ENCODE peak calls at places on chromosome 2, in four cellular contexts. G, J, K and R are unnamed samples.

GRCh38 chr2:181352158-181352557 is 105.0 kb upstream of the ITGA4 start:
- DNase-seq in G (no peak), J (no peak), K (no peak), R (no peak)

GRCh38 chr2:220626603-220627002 is 945.5 kb downstream of the EPHA4 start:
- DNase-seq in G (no peak), J (no peak), K (no peak), R (no peak)

GRCh38 chr2:60585276-60585675 is 31.8 kb upstream of the BCL11A start:
- DNase-seq in G (no peak), J (no peak), K (no peak), R (no peak)

GRCh38 chr2:110114007-110114591 is 1.5 kb downstream of the MALL start:
- DNase-seq in G (peak; percentile 47), J (no peak), K (no peak), R (no peak)

GRCh38 chr2:181752301-181752700 is 72.0 kb upstream of the NEUROD1 start:
- DNase-seq in G (peak; percentile 24), J (no peak), K (no peak), R (no peak)

GRCh38 chr2:4763009-4763408 is 929.2 kb upstream of the SOX11 start:
- DNase-seq in G (no peak), J (peak; percentile 3), K (no peak), R (peak; percentile 7)

GRCh38 chr2:16137080-16137755 is 196.9 kb downstream of the MYCN start:
- DNase-seq in G (no peak), J (no peak), K (no peak), R (no peak)

GRCh38 chr2:9328931-9329330 is 94.4 kb downstream of the ITGB1BP1 start:
- DNase-seq in G (no peak), J (no peak), K (no peak), R (no peak)

GRCh38 chr2:30422437-30422805 is 24.6 kb upstream of the LCLAT1 start:
- DNase-seq in G (no peak), J (peak; percentile 27), K (peak; percentile 39), R (no peak)

GRCh38 chr2:171598713-171599319 is 76.5 kb downstream of the CYBRD1 start:
- DNase-seq in G (peak; percentile 72), J (peak; percentile 81), K (peak; percentile 24), R (peak; percentile 80)

GRCh38 chr2:167506395-167506794 is 618.1 kb downstream of the XIRP2 start:
- DNase-seq in G (no peak), J (no peak), K (no peak), R (no peak)
- TF ChIP-seq TARDBP in G (no peak), J (no peak), K (no peak), R (no peak)

DNA sequence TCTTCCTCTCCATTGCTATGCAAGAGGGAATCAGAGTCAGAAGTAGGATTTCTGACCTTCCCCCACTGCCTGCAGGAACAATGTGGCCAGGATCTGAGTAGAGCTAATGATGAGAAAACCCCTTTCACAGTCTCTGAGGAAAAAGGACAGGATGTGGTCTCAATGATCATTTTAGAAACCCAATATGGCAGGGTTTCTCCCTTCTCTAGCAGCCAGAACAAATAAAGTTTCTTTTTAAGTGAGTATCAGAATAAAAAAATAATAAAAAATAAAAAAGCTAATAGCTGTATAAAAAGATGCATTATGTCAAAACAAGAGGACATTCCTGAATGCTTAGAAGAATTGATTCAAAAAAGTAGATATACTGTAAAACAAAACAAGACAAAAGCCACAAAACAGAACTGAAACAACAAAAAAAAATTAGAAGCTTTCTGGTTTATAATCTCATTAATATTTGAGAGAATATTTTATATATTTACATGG is 1124.9 kb upstream of the ZEB2 start:
- DNase-seq in G (no peak), J (no peak), K (peak; percentile 45), R (no peak)
- TF ChIP-seq FOXK2 in G (no peak), J (no peak), K (no peak), R (no peak)

DNA sequence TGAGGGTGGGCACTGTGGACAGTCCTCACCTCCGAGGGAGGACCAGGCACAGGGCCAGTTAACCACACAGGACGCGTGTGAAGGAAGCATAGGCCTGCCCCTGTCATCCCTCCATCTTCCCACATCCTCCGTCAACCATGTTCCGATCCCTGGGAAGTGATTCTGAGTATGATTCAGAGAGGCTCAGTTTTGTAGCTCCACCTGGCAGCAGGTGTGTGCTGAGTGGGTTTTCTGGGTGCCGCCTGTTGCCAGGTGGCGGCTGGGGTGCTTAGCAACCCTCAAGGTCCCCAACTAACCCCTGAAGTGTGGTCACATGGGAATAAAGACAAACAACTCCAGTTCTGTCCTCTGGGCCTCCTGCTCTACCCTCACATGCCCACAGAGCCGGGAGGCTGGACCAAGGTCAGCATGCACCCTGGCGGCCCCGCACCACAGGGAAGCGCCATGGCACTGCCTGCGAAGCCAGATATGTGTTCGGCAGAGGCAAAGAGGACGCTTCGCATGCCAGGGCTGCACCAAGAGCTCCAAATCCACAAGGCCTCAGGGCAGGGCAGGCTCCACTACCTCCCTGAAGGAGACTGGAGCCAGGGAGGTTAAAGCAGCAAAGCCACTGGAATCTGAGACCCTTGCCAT is 60.0 kb downstream of the ADCY3 start:
- DNase-seq in G (no peak), J (no peak), K (no peak), R (no peak)
- TF ChIP-seq BHLHE40 in G (no peak), J (no peak), K (no peak), R (no peak)

DNA sequence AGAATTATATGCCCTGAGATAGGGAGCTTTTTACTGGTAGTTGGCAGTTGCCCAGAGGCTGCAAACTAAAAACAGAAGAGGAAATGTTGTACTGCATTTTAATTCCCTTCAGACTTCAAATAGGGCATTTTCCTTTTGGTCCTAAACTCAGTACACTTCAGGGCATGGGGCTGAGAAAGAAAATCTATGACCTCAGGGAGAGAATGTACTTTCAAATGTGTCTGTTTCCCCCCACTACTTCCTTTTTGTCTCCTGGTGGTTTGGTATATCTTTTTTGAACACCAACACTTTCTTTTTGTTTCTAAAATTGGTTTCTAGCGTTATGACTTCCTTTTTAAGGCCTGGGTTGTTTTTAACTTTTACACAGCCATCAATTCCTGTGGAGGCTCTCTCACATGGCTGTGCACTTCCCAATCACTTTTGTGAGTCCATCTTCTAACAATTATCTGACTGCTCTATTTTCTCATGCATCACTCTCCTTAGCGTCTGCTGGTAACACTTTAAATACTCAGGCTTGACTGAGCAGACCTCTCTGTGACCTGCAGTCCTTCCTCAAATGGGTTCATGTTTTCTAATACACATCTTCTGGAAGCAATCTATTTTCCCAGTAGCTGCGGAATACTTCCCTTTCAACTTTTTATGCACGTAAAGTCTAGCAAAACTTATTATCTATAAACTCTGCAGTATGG is 596.0 kb downstream of the LRP1B start:
- DNase-seq in G (no peak), J (no peak), K (no peak), R (no peak)
- TF ChIP-seq TARDBP in G (no peak), J (no peak), K (no peak), R (no peak)

GRCh38 chr2:112480540-112481049 is 1.4 kb upstream of the TTL start:
- DNase-seq in G (peak; percentile 24), J (peak; percentile 45), K (no peak), R (peak; percentile 14)
- TF ChIP-seq FOXK2 in G (no peak), J (no peak), K (no peak), R (no peak)

GRCh38 chr2:173851256-173851655 is 113.9 kb downstream of the SP3 start:
- DNase-seq in G (no peak), J (no peak), K (no peak), R (no peak)

GRCh38 chr2:173858297-173858731 is 106.9 kb downstream of the SP3 start:
- DNase-seq in G (no peak), J (no peak), K (peak; percentile 56), R (no peak)

GRCh38 chr2:173854141-173854540 is 111.0 kb downstream of the SP3 start:
- DNase-seq in G (no peak), J (no peak), K (no peak), R (no peak)

GRCh38 chr2:173855686-173856085 is 109.5 kb downstream of the SP3 start:
- DNase-seq in G (no peak), J (no peak), K (no peak), R (no peak)

DNA sequence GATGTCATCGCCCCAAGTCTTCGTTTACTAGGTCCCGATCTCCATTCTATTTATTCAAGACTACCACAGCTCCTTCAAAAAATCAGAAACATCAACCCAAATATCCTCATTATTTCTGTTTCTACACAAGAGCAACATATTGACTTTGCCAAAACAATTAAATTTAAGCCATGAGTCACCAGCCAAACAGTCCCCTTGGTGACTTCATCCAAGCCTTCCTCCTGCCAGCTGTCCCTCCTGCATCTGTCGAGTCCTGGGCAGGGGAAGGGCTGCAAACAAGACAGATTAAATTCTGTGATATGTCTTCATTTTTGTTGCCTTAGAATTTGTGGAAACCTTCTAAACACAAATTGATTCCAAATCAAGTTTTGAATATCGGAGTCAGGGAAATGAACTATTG is 110.3 kb downstream of the SP3 start:
- DNase-seq in G (no peak), J (no peak), K (no peak), R (no peak)
- TF ChIP-seq BHLHE40 in G (no peak), J (no peak), K (no peak), R (no peak)

DNA sequence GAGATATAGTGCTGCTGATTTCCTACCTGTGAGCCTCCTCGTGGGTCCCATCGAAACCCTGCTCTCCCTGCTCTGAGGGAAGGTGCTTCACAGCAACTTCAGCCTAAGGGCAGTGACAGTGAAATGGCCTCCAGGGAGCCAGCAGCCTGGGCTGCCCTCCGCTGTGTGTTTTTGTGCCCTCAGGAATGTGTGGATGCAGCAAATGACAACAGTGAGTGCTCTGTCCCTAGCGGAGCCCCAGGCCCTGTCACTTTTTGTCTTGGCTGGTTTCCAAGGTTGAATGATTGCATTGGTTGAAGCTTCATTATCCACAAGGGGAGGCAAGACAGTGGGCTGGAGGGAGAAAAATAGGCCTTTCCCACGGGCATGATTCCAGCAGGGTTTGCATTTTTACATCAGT is 42.8 kb downstream of the STON1 start:
- DNase-seq in G (peak; percentile 90), J (peak; percentile 28), K (no peak), R (peak; percentile 32)
- TF ChIP-seq TARDBP in G (no peak), J (no peak), K (no peak), R (no peak)

DNA sequence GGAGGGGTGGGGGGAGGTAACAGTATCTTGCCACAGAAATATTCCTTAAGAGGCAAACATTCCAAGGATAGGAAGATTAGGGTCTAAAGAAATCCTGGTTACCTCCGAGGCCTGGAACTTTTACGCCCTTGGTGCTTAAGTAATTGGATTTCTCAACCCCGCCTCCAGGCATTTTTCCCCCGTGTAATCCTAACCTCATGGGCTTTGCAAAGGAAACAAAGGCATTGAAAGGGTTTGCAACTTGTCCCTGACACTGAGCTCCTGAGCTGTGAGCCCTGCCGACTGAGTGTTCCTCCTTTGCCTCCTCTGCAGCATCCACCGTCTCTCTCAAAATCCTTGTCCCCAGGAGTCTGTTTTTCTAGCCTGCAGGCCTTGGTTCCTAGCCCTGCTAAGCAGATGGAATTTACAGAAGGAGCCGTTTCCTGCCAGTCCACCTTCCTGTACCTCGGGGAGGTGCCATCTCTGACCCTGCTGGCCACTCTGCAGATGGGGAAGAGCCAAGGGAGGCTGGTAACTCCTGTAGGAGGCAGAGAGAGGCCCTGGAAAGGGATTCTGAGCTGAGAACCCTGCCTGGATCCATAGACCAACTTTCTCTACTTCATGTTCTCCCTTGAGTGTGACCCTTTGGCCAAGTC is 24.2 kb downstream of the TET3 start:
- DNase-seq in G (no peak), J (no peak), K (no peak), R (no peak)
- TF ChIP-seq FOXK2 in G (no peak), J (no peak), K (no peak), R (no peak)